ENCODE peak calls at places on chromosome 4, in nine cellular contexts. One of them, this sample, is unnamed.

GRCh38 chr4:122480023-122480422 is 23.5 kb upstream of the IL2 start:
- DNase-seq in iPS-NIHi11: no peak
- DNase-seq in astrocyte of the cerebellum: peak
- DNase-seq in NCI-H510A treated with DMSO at 0.1 percent for 48 hours: no peak
- DNase-seq in lower leg skin: no peak
- DNase-seq in naive thymus-derived CD4-positive, alpha-beta T cell: no peak
- DNase-seq in ACHN: peak
- DNase-seq in BJ: no peak
- DNase-seq in GDM1: no peak
- DNase-seq in this sample: no peak

GRCh38 chr4:157172011-157172410 is 48.5 kb upstream of the GRIA2 start:
- DNase-seq in iPS-NIHi11: no peak
- DNase-seq in astrocyte of the cerebellum: peak
- DNase-seq in NCI-H510A treated with DMSO at 0.1 percent for 48 hours: no peak
- DNase-seq in lower leg skin: no peak
- DNase-seq in naive thymus-derived CD4-positive, alpha-beta T cell: no peak
- DNase-seq in ACHN: peak
- DNase-seq in BJ: no peak
- DNase-seq in GDM1: no peak
- DNase-seq in this sample: no peak

GRCh38 chr4:160835789-160836188 is 1328.0 kb downstream of the FSTL5 start:
- DNase-seq in iPS-NIHi11: peak
- DNase-seq in astrocyte of the cerebellum: no peak
- DNase-seq in NCI-H510A treated with DMSO at 0.1 percent for 48 hours: no peak
- DNase-seq in lower leg skin: no peak
- DNase-seq in naive thymus-derived CD4-positive, alpha-beta T cell: no peak
- DNase-seq in ACHN: no peak
- DNase-seq in BJ: no peak
- DNase-seq in GDM1: no peak
- DNase-seq in this sample: no peak

GRCh38 chr4:27003602-27004238 is 143.1 kb downstream of the STIM2 start:
- DNase-seq in iPS-NIHi11: no peak
- DNase-seq in astrocyte of the cerebellum: no peak
- DNase-seq in NCI-H510A treated with DMSO at 0.1 percent for 48 hours: no peak
- DNase-seq in lower leg skin: no peak
- DNase-seq in naive thymus-derived CD4-positive, alpha-beta T cell: peak
- DNase-seq in ACHN: no peak
- DNase-seq in BJ: peak
- DNase-seq in GDM1: no peak
- DNase-seq in this sample: peak

GRCh38 chr4:157957905-157958304 is 214.9 kb downstream of the GASK1B start:
- DNase-seq in iPS-NIHi11: no peak
- DNase-seq in astrocyte of the cerebellum: no peak
- DNase-seq in NCI-H510A treated with DMSO at 0.1 percent for 48 hours: no peak
- DNase-seq in lower leg skin: no peak
- DNase-seq in naive thymus-derived CD4-positive, alpha-beta T cell: no peak
- DNase-seq in ACHN: no peak
- DNase-seq in BJ: no peak
- DNase-seq in GDM1: no peak
- DNase-seq in this sample: no peak

GRCh38 chr4:75634951-75635350 is 4.6 kb upstream of the CDKL2 start:
- DNase-seq in iPS-NIHi11: no peak
- DNase-seq in astrocyte of the cerebellum: no peak
- DNase-seq in NCI-H510A treated with DMSO at 0.1 percent for 48 hours: no peak
- DNase-seq in lower leg skin: no peak
- DNase-seq in naive thymus-derived CD4-positive, alpha-beta T cell: no peak
- DNase-seq in ACHN: no peak
- DNase-seq in BJ: no peak
- DNase-seq in GDM1: no peak
- DNase-seq in this sample: no peak

GRCh38 chr4:70943115-70943514 is 40.9 kb downstream of the MOB1B start:
- DNase-seq in iPS-NIHi11: no peak
- DNase-seq in astrocyte of the cerebellum: no peak
- DNase-seq in NCI-H510A treated with DMSO at 0.1 percent for 48 hours: no peak
- DNase-seq in lower leg skin: no peak
- DNase-seq in naive thymus-derived CD4-positive, alpha-beta T cell: no peak
- DNase-seq in ACHN: no peak
- DNase-seq in BJ: no peak
- DNase-seq in GDM1: no peak
- DNase-seq in this sample: no peak

GRCh38 chr4:74583757-74584156 is 138.8 kb downstream of the AREG start:
- DNase-seq in iPS-NIHi11: no peak
- DNase-seq in astrocyte of the cerebellum: no peak
- DNase-seq in NCI-H510A treated with DMSO at 0.1 percent for 48 hours: no peak
- DNase-seq in lower leg skin: no peak
- DNase-seq in naive thymus-derived CD4-positive, alpha-beta T cell: no peak
- DNase-seq in ACHN: no peak
- DNase-seq in BJ: no peak
- DNase-seq in GDM1: no peak
- DNase-seq in this sample: no peak

GRCh38 chr4:112633477-112634235 is 3.1 kb downstream of the ZGRF1 start:
- DNase-seq in iPS-NIHi11: peak
- DNase-seq in astrocyte of the cerebellum: no peak
- DNase-seq in NCI-H510A treated with DMSO at 0.1 percent for 48 hours: peak
- DNase-seq in lower leg skin: no peak
- DNase-seq in naive thymus-derived CD4-positive, alpha-beta T cell: no peak
- DNase-seq in ACHN: peak
- DNase-seq in BJ: no peak
- DNase-seq in GDM1: peak
- DNase-seq in this sample: no peak

GRCh38 chr4:83906561-83906960 is 370.7 kb downstream of the GPAT3 start:
- DNase-seq in iPS-NIHi11: no peak
- DNase-seq in astrocyte of the cerebellum: no peak
- DNase-seq in NCI-H510A treated with DMSO at 0.1 percent for 48 hours: no peak
- DNase-seq in lower leg skin: no peak
- DNase-seq in naive thymus-derived CD4-positive, alpha-beta T cell: no peak
- DNase-seq in ACHN: no peak
- DNase-seq in BJ: no peak
- DNase-seq in GDM1: no peak
- DNase-seq in this sample: no peak

GRCh38 chr4:45317276-45317675 is 590.9 kb upstream of the GNPDA2 start:
- DNase-seq in iPS-NIHi11: no peak
- DNase-seq in astrocyte of the cerebellum: peak
- DNase-seq in NCI-H510A treated with DMSO at 0.1 percent for 48 hours: no peak
- DNase-seq in lower leg skin: no peak
- DNase-seq in naive thymus-derived CD4-positive, alpha-beta T cell: no peak
- DNase-seq in ACHN: no peak
- DNase-seq in BJ: no peak
- DNase-seq in GDM1: no peak
- DNase-seq in this sample: no peak

GRCh38 chr4:152810715-152811287 is 31.0 kb downstream of the ARFIP1 start:
- DNase-seq in iPS-NIHi11: no peak
- DNase-seq in astrocyte of the cerebellum: no peak
- DNase-seq in NCI-H510A treated with DMSO at 0.1 percent for 48 hours: no peak
- DNase-seq in lower leg skin: no peak
- DNase-seq in naive thymus-derived CD4-positive, alpha-beta T cell: no peak
- DNase-seq in ACHN: no peak
- DNase-seq in BJ: no peak
- DNase-seq in GDM1: no peak
- DNase-seq in this sample: no peak

GRCh38 chr4:42915484-42915883 is 23.0 kb downstream of the GRXCR1 start:
- DNase-seq in iPS-NIHi11: peak
- DNase-seq in astrocyte of the cerebellum: no peak
- DNase-seq in NCI-H510A treated with DMSO at 0.1 percent for 48 hours: no peak
- DNase-seq in lower leg skin: no peak
- DNase-seq in naive thymus-derived CD4-positive, alpha-beta T cell: no peak
- DNase-seq in ACHN: no peak
- DNase-seq in BJ: no peak
- DNase-seq in GDM1: no peak
- DNase-seq in this sample: no peak

GRCh38 chr4:77734928-77735327 is 84.2 kb downstream of the CNOT6L start:
- DNase-seq in iPS-NIHi11: peak
- DNase-seq in astrocyte of the cerebellum: peak
- DNase-seq in NCI-H510A treated with DMSO at 0.1 percent for 48 hours: no peak
- DNase-seq in lower leg skin: no peak
- DNase-seq in naive thymus-derived CD4-positive, alpha-beta T cell: peak
- DNase-seq in ACHN: peak
- DNase-seq in BJ: peak
- DNase-seq in GDM1: peak
- DNase-seq in this sample: peak

GRCh38 chr4:53088132-53088531 is 226.0 kb downstream of the RASL11B start:
- DNase-seq in iPS-NIHi11: no peak
- DNase-seq in astrocyte of the cerebellum: no peak
- DNase-seq in NCI-H510A treated with DMSO at 0.1 percent for 48 hours: no peak
- DNase-seq in lower leg skin: peak
- DNase-seq in naive thymus-derived CD4-positive, alpha-beta T cell: no peak
- DNase-seq in ACHN: no peak
- DNase-seq in BJ: no peak
- DNase-seq in GDM1: no peak
- DNase-seq in this sample: no peak

GRCh38 chr4:22910200-22910599 is 217.5 kb downstream of the GBA3 start:
- DNase-seq in iPS-NIHi11: no peak
- DNase-seq in astrocyte of the cerebellum: no peak
- DNase-seq in NCI-H510A treated with DMSO at 0.1 percent for 48 hours: no peak
- DNase-seq in lower leg skin: no peak
- DNase-seq in naive thymus-derived CD4-positive, alpha-beta T cell: no peak
- DNase-seq in ACHN: no peak
- DNase-seq in BJ: no peak
- DNase-seq in GDM1: no peak
- DNase-seq in this sample: no peak

GRCh38 chr4:4867745-4868505 is 8.5 kb downstream of the MSX1 start:
- DNase-seq in iPS-NIHi11: no peak
- DNase-seq in astrocyte of the cerebellum: no peak
- DNase-seq in NCI-H510A treated with DMSO at 0.1 percent for 48 hours: no peak
- DNase-seq in lower leg skin: no peak
- DNase-seq in naive thymus-derived CD4-positive, alpha-beta T cell: no peak
- DNase-seq in ACHN: no peak
- DNase-seq in BJ: no peak
- DNase-seq in GDM1: no peak
- DNase-seq in this sample: no peak

GRCh38 chr4:2487632-2488031 is 18.7 kb downstream of the RNF4 start:
- DNase-seq in iPS-NIHi11: no peak
- DNase-seq in astrocyte of the cerebellum: no peak
- DNase-seq in NCI-H510A treated with DMSO at 0.1 percent for 48 hours: no peak
- DNase-seq in lower leg skin: no peak
- DNase-seq in naive thymus-derived CD4-positive, alpha-beta T cell: no peak
- DNase-seq in ACHN: no peak
- DNase-seq in BJ: no peak
- DNase-seq in GDM1: no peak
- DNase-seq in this sample: no peak

GRCh38 chr4:76781698-76782595 is 116.0 kb downstream of the SOWAHB start:
- DNase-seq in iPS-NIHi11: peak
- DNase-seq in astrocyte of the cerebellum: peak
- DNase-seq in NCI-H510A treated with DMSO at 0.1 percent for 48 hours: peak
- DNase-seq in lower leg skin: no peak
- DNase-seq in naive thymus-derived CD4-positive, alpha-beta T cell: no peak
- DNase-seq in ACHN: peak
- DNase-seq in BJ: peak
- DNase-seq in GDM1: no peak
- DNase-seq in this sample: no peak

GRCh38 chr4:139692300-139693012 is 26.8 kb downstream of the MGST2 start:
- DNase-seq in iPS-NIHi11: no peak
- DNase-seq in astrocyte of the cerebellum: no peak
- DNase-seq in NCI-H510A treated with DMSO at 0.1 percent for 48 hours: no peak
- DNase-seq in lower leg skin: no peak
- DNase-seq in naive thymus-derived CD4-positive, alpha-beta T cell: no peak
- DNase-seq in ACHN: no peak
- DNase-seq in BJ: no peak
- DNase-seq in GDM1: peak
- DNase-seq in this sample: no peak

GRCh38 chr4:94036964-94037363 is 170.7 kb upstream of the SMARCAD1 start:
- DNase-seq in iPS-NIHi11: peak
- DNase-seq in astrocyte of the cerebellum: no peak
- DNase-seq in NCI-H510A treated with DMSO at 0.1 percent for 48 hours: no peak
- DNase-seq in lower leg skin: no peak
- DNase-seq in naive thymus-derived CD4-positive, alpha-beta T cell: no peak
- DNase-seq in ACHN: no peak
- DNase-seq in BJ: no peak
- DNase-seq in GDM1: no peak
- DNase-seq in this sample: no peak

GRCh38 chr4:73070072-73070385 is 513 bp upstream of the COX18 start:
- DNase-seq in iPS-NIHi11: no peak
- DNase-seq in astrocyte of the cerebellum: no peak
- DNase-seq in NCI-H510A treated with DMSO at 0.1 percent for 48 hours: peak
- DNase-seq in lower leg skin: no peak
- DNase-seq in naive thymus-derived CD4-positive, alpha-beta T cell: no peak
- DNase-seq in ACHN: no peak
- DNase-seq in BJ: no peak
- DNase-seq in GDM1: no peak
- DNase-seq in this sample: no peak

GRCh38 chr4:42750091-42750490 is 93.2 kb upstream of the ATP8A1 start:
- DNase-seq in iPS-NIHi11: no peak
- DNase-seq in astrocyte of the cerebellum: no peak
- DNase-seq in NCI-H510A treated with DMSO at 0.1 percent for 48 hours: no peak
- DNase-seq in lower leg skin: no peak
- DNase-seq in naive thymus-derived CD4-positive, alpha-beta T cell: no peak
- DNase-seq in ACHN: no peak
- DNase-seq in BJ: no peak
- DNase-seq in GDM1: peak
- DNase-seq in this sample: no peak

GRCh38 chr4:85165808-85166207 is 199.3 kb upstream of the WDFY3 start:
- DNase-seq in iPS-NIHi11: no peak
- DNase-seq in astrocyte of the cerebellum: no peak
- DNase-seq in NCI-H510A treated with DMSO at 0.1 percent for 48 hours: peak
- DNase-seq in lower leg skin: no peak
- DNase-seq in naive thymus-derived CD4-positive, alpha-beta T cell: no peak
- DNase-seq in ACHN: no peak
- DNase-seq in BJ: no peak
- DNase-seq in GDM1: no peak
- DNase-seq in this sample: no peak

GRCh38 chr4:127856485-127857447 is 23.9 kb upstream of the PLK4 start:
- DNase-seq in iPS-NIHi11: peak
- DNase-seq in astrocyte of the cerebellum: peak
- DNase-seq in NCI-H510A treated with DMSO at 0.1 percent for 48 hours: no peak
- DNase-seq in lower leg skin: no peak
- DNase-seq in naive thymus-derived CD4-positive, alpha-beta T cell: no peak
- DNase-seq in ACHN: peak
- DNase-seq in BJ: peak
- DNase-seq in GDM1: no peak
- DNase-seq in this sample: no peak

GRCh38 chr4:157978680-157979361 is 194.0 kb downstream of the GASK1B start:
- DNase-seq in iPS-NIHi11: peak
- DNase-seq in astrocyte of the cerebellum: peak
- DNase-seq in NCI-H510A treated with DMSO at 0.1 percent for 48 hours: peak
- DNase-seq in lower leg skin: peak
- DNase-seq in naive thymus-derived CD4-positive, alpha-beta T cell: peak
- DNase-seq in ACHN: peak
- DNase-seq in BJ: no peak
- DNase-seq in GDM1: peak
- DNase-seq in this sample: peak

GRCh38 chr4:121228851-121229250 is 64.7 kb upstream of the TNIP3 start:
- DNase-seq in iPS-NIHi11: no peak
- DNase-seq in astrocyte of the cerebellum: no peak
- DNase-seq in NCI-H510A treated with DMSO at 0.1 percent for 48 hours: no peak
- DNase-seq in lower leg skin: no peak
- DNase-seq in naive thymus-derived CD4-positive, alpha-beta T cell: no peak
- DNase-seq in ACHN: no peak
- DNase-seq in BJ: no peak
- DNase-seq in GDM1: no peak
- DNase-seq in this sample: no peak

GRCh38 chr4:19224820-19225219 is 1026.9 kb upstream of the SLIT2 start:
- DNase-seq in iPS-NIHi11: peak
- DNase-seq in astrocyte of the cerebellum: peak
- DNase-seq in NCI-H510A treated with DMSO at 0.1 percent for 48 hours: peak
- DNase-seq in lower leg skin: no peak
- DNase-seq in naive thymus-derived CD4-positive, alpha-beta T cell: no peak
- DNase-seq in ACHN: peak
- DNase-seq in BJ: no peak
- DNase-seq in GDM1: no peak
- DNase-seq in this sample: no peak

GRCh38 chr4:3478446-3479357 is 15.6 kb downstream of the DOK7 start:
- DNase-seq in iPS-NIHi11: no peak
- DNase-seq in astrocyte of the cerebellum: no peak
- DNase-seq in NCI-H510A treated with DMSO at 0.1 percent for 48 hours: no peak
- DNase-seq in lower leg skin: no peak
- DNase-seq in naive thymus-derived CD4-positive, alpha-beta T cell: no peak
- DNase-seq in ACHN: no peak
- DNase-seq in BJ: no peak
- DNase-seq in GDM1: no peak
- DNase-seq in this sample: no peak

GRCh38 chr4:15479089-15479912 is 9.6 kb downstream of the CC2D2A start:
- DNase-seq in iPS-NIHi11: peak
- DNase-seq in astrocyte of the cerebellum: peak
- DNase-seq in NCI-H510A treated with DMSO at 0.1 percent for 48 hours: peak
- DNase-seq in lower leg skin: no peak
- DNase-seq in naive thymus-derived CD4-positive, alpha-beta T cell: no peak
- DNase-seq in ACHN: peak
- DNase-seq in BJ: peak
- DNase-seq in GDM1: peak
- DNase-seq in this sample: no peak

GRCh38 chr4:184804621-184805020 is 21.1 kb downstream of the ACSL1 start:
- DNase-seq in iPS-NIHi11: no peak
- DNase-seq in astrocyte of the cerebellum: no peak
- DNase-seq in NCI-H510A treated with DMSO at 0.1 percent for 48 hours: no peak
- DNase-seq in lower leg skin: no peak
- DNase-seq in naive thymus-derived CD4-positive, alpha-beta T cell: no peak
- DNase-seq in ACHN: no peak
- DNase-seq in BJ: no peak
- DNase-seq in GDM1: no peak
- DNase-seq in this sample: no peak

This sample was measured in activated CD4-positive, alpha-beta T cell treated with anti-CD3 and anti-CD28 coated beads, Interleukin-2, amount 50 U/mL, for 48 hours.